ENCODE peak calls at places on chromosome 2, in seven cellular contexts. T, N, Q, H, E, U and L are unnamed samples.

GRCh38 chr2:134461511-134461910 is 207.6 kb downstream of the MGAT5 start:
- DNase-seq in T (no peak), N (no peak), Q (peak), H (no peak), E (no peak), U (no peak), L (peak)

GRCh38 chr2:216551234-216551633 is 52.6 kb downstream of the RPL37A start:
- DNase-seq in T (no peak), N (peak), Q (peak), H (peak), E (no peak), U (no peak), L (peak)

GRCh38 chr2:46569766-46570165 is 90.4 kb downstream of the TMEM247 start:
- DNase-seq in T (no peak), N (no peak), Q (no peak), H (no peak), E (no peak), U (no peak), L (no peak)

GRCh38 chr2:48933824-48934223 is 178.3 kb upstream of the LHCGR start:
- DNase-seq in T (no peak), N (no peak), Q (no peak), H (no peak), E (no peak), U (no peak), L (no peak)

GRCh38 chr2:170354855-170355649 is 177.1 kb downstream of the MYO3B start:
- DNase-seq in T (no peak), N (no peak), Q (no peak), H (no peak), E (no peak), U (no peak), L (no peak)

GRCh38 chr2:130289780-130290179 is 52.9 kb upstream of the IMP4 start:
- DNase-seq in T (no peak), N (no peak), Q (no peak), H (no peak), E (no peak), U (no peak), L (no peak)

GRCh38 chr2:112031473-112031872 is 23.6 kb upstream of the TMEM87B start:
- DNase-seq in T (no peak), N (no peak), Q (no peak), H (peak), E (no peak), U (peak), L (no peak)

GRCh38 chr2:97736185-97736584 is 22.8 kb downstream of the ZAP70 start:
- DNase-seq in T (no peak), N (no peak), Q (no peak), H (no peak), E (no peak), U (no peak), L (no peak)

GRCh38 chr2:240603081-240603835 is 16.7 kb downstream of the CAPN10 start:
- DNase-seq in T (no peak), N (no peak), Q (no peak), H (no peak), E (no peak), U (no peak), L (no peak)

GRCh38 chr2:141323571-141323970 is 807.2 kb downstream of the LRP1B start:
- DNase-seq in T (no peak), N (no peak), Q (no peak), H (no peak), E (no peak), U (no peak), L (no peak)

GRCh38 chr2:64650722-64651338 is 2.9 kb downstream of the SERTAD2 start:
- DNase-seq in T (no peak), N (no peak), Q (no peak), H (no peak), E (no peak), U (no peak), L (no peak)

GRCh38 chr2:72859831-72860262 is 27.4 kb upstream of the SPR start:
- DNase-seq in T (peak), N (peak), Q (peak), H (peak), E (no peak), U (peak), L (peak)

GRCh38 chr2:108588070-108588668 is 53.9 kb downstream of the LIMS1 start:
- DNase-seq in T (no peak), N (no peak), Q (no peak), H (no peak), E (no peak), U (no peak), L (no peak)

GRCh38 chr2:215931256-215931903 is 82.0 kb downstream of the MREG start:
- DNase-seq in T (peak), N (peak), Q (peak), H (peak), E (peak), U (peak), L (peak)

GRCh38 chr2:9703085-9703641 is 72.4 kb upstream of the YWHAQ start:
- DNase-seq in T (no peak), N (peak), Q (peak), H (peak), E (peak), U (no peak), L (peak)

GRCh38 chr2:225165052-225165451 is 122.8 kb upstream of the DOCK10 start:
- DNase-seq in T (no peak), N (peak), Q (peak), H (peak), E (no peak), U (no peak), L (peak)

GRCh38 chr2:171723724-171724683 is 36.7 kb downstream of the DYNC1I2 start:
- DNase-seq in T (no peak), N (no peak), Q (peak), H (peak), E (no peak), U (no peak), L (no peak)

GRCh38 chr2:54618646-54619565 is 104.6 kb upstream of the EML6 start:
- DNase-seq in T (no peak), N (no peak), Q (no peak), H (no peak), E (no peak), U (no peak), L (no peak)

GRCh38 chr2:54619660-54620231 is 103.7 kb upstream of the EML6 start:
- DNase-seq in T (no peak), N (no peak), Q (no peak), H (no peak), E (no peak), U (no peak), L (no peak)

GRCh38 chr2:54624611-54625071 is 98.8 kb upstream of the EML6 start:
- DNase-seq in T (peak), N (no peak), Q (no peak), H (peak), E (no peak), U (no peak), L (no peak)

GRCh38 chr2:54617409-54617808 is 106.1 kb upstream of the EML6 start:
- DNase-seq in T (no peak), N (no peak), Q (no peak), H (no peak), E (no peak), U (no peak), L (no peak)

GRCh38 chr2:54620948-54621347 is 102.5 kb upstream of the EML6 start:
- DNase-seq in T (no peak), N (no peak), Q (no peak), H (no peak), E (no peak), U (no peak), L (no peak)
- TF ChIP-seq CTCF in T (no peak), N (no peak), Q (no peak), H (no peak), E (no peak), U (no peak), L (no peak)

DNA sequence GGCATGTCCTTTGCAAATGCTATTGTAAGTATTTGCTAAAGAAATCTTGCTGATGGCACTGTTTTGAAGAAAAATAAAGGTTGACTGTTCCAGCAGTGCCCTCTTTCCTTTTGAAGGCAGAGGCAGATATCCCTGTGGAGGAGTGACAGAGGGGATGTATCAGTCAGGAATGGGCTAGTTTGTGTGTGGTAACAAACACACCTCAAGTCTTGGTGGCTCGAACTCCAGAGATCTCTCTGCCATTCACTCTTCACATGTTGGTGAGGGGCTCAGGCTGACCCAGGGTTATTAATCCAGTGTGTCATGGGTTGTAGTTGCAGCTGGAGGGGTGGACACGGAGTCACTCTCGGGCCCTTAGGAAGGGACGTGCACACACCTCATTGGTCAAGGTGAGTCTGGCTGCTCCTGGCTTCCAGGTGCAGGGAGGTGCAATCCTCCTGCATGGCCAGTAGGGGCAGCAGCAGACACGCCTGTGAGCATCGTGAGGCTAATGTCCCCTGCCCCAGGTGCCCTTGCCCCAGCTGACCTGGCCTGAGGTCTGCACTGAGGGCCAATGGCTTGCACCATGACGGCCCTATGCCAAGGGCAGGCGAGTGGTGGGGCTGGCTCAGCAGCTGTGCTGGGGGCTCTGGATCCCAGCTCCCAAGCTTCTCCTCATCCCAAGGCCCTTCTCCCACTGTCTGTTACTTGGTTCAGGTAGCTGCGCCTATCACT is 146.5 kb downstream of the ASB1 start:
- DNase-seq in T (no peak), N (no peak), Q (no peak), H (no peak), E (no peak), U (no peak), L (no peak)
- TF ChIP-seq CTCF in T (peak), N (peak), Q (peak), H (peak), E (peak), U (no peak), L (peak)

GRCh38 chr2:106859498-106859897 is 26.5 kb downstream of the ST6GAL2 start:
- DNase-seq in T (no peak), N (no peak), Q (no peak), H (no peak), E (no peak), U (no peak), L (no peak)

GRCh38 chr2:106867231-106867943 is 18.6 kb downstream of the ST6GAL2 start:
- DNase-seq in T (no peak), N (no peak), Q (no peak), H (no peak), E (no peak), U (no peak), L (no peak)

GRCh38 chr2:106866636-106867035 is 19.3 kb downstream of the ST6GAL2 start:
- DNase-seq in T (no peak), N (no peak), Q (no peak), H (no peak), E (no peak), U (no peak), L (no peak)

GRCh38 chr2:106864051-106864450 is 21.9 kb downstream of the ST6GAL2 start:
- DNase-seq in T (no peak), N (no peak), Q (no peak), H (no peak), E (no peak), U (no peak), L (no peak)

DNA sequence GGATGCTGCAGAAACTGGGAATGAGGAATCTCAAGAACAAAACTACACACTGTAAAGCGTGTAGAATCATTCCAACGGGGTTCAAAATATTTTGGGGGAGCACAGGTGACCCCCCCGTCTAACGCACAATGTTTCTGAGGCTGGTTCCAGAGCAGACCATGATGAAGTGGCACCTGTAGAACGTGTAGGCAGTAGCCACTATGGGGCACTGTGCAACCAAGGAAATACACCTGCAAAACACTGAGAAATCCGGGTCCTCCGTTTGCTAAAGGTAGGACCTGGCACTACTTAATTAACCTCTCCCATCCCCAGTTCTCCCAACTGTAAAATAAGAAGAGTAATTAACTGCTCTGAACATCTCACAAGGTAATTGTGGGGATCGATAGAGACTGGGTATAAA is 22.6 kb downstream of the ST6GAL2 start:
- DNase-seq in T (no peak), N (no peak), Q (no peak), H (no peak), E (no peak), U (no peak), L (no peak)
- TF ChIP-seq CTCF in T (no peak), N (peak), Q (peak), H (peak), E (peak), U (no peak), L (peak)

DNA sequence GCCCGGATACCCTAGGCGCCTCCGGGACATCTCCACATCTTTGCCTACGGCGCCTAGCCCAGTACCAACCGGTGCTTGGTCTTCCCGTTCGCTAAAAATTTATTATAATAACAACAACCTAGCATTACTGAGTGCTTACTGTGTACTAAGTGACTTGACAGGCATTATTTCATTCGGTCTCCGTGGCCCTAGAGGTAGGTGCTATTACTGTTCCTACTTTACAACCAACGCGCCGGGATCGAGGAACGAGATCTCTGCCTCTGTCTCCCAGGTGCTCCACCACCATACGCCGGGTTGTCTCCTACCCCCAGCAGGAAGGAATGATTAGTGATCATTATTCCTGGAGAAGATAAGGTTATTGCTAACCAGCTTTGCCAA is 657 bp upstream of the BIN1 start:
- DNase-seq in T (no peak), N (no peak), Q (peak), H (peak), E (peak), U (no peak), L (peak)
- TF ChIP-seq CTCF in T (no peak), N (peak), Q (no peak), H (peak), E (no peak), U (no peak), L (peak)

GRCh38 chr2:42828487-42829416 is 36.4 kb upstream of the HAAO start:
- DNase-seq in T (peak), N (no peak), Q (peak), H (peak), E (peak), U (peak), L (peak)

GRCh38 chr2:42830922-42831574 is 38.7 kb upstream of the HAAO start:
- DNase-seq in T (no peak), N (no peak), Q (no peak), H (no peak), E (peak), U (peak), L (no peak)

GRCh38 chr2:42824454-42824807 is 32.0 kb upstream of the HAAO start:
- DNase-seq in T (no peak), N (no peak), Q (no peak), H (no peak), E (peak), U (no peak), L (no peak)

GRCh38 chr2:42829556-42830510 is 37.5 kb upstream of the HAAO start:
- DNase-seq in T (no peak), N (no peak), Q (no peak), H (no peak), E (peak), U (peak), L (no peak)

GRCh38 chr2:42827647-42828486 is 35.5 kb upstream of the HAAO start:
- DNase-seq in T (peak), N (peak), Q (peak), H (peak), E (peak), U (peak), L (peak)
- TF ChIP-seq CTCF in T (peak), N (peak), Q (peak), H (peak), E (peak), U (peak), L (peak)

GRCh38 chr2:104701471-104701911 is 152.4 kb upstream of the POU3F3 start:
- DNase-seq in T (no peak), N (no peak), Q (no peak), H (no peak), E (no peak), U (no peak), L (no peak)
- TF ChIP-seq CTCF in T (no peak), N (no peak), Q (no peak), H (no peak), E (no peak), U (no peak), L (no peak)